ENCODE peak calls at places on chromosomes 11 and 22, in eight cellular contexts. I is amniotic stem cell, Q is tibial nerve, W is H7, N is foreskin fibroblast, E is skeletal muscle cell, H is AG09309, X is left ventricle myocardium inferior. J is an unnamed sample.
A peak's percentile ranks its signal among the peaks of the same experiment; 100 is the strongest.

GRCh38 chr11:84249344-84250135 is 963.4 kb upstream of the CCDC90B start:
- DNase-seq in W (no peak), X (no peak), E (no peak), Q (no peak), N (no peak), H (no peak), I (no peak), J (no peak)

GRCh38 chr11:47354913-47355282 is 2.4 kb upstream of the MYBPC3 start:
- DNase-seq in W (peak; percentile 94), H (no peak), I (no peak), N (no peak), Q (no peak), E (no peak), X (no peak), J (no peak)

GRCh38 chr11:67051494-67051893 is 5.2 kb upstream of the RHOD start:
- DNase-seq in X (no peak), W (no peak), H (no peak), I (no peak), E (no peak), Q (no peak), N (no peak), J (no peak)

GRCh38 chr22:35609261-35609660 is 7.9 kb downstream of the MB start:
- DNase-seq in N (no peak), X (no peak), E (no peak), Q (no peak), H (no peak), W (no peak), I (no peak), J (no peak)

GRCh38 chr22:46004105-46004866 is 27.3 kb upstream of the WNT7B start:
- DNase-seq in N (no peak), E (no peak), W (no peak), H (no peak), I (no peak), Q (no peak), X (peak; percentile 18), J (peak; percentile 3)

GRCh38 chr11:120662071-120662611 is 150.6 kb downstream of the GRIK4 start:
- DNase-seq in I (no peak), Q (no peak), H (no peak), E (no peak), X (no peak), N (no peak), W (peak; percentile 52), J (no peak)

GRCh38 chr11:76232026-76232665 is 25.8 kb upstream of the WNT11 start:
- DNase-seq in Q (no peak), X (no peak), N (no peak), H (no peak), I (no peak), E (no peak), W (no peak), J (no peak)

GRCh38 chr11:128906185-128907065 is 15.3 kb downstream of the KCNJ5 start:
- DNase-seq in X (no peak), N (no peak), Q (no peak), W (no peak), E (no peak), I (no peak), H (no peak), J (no peak)

GRCh38 chr11:102111011-102111786 is 952 bp downstream of the YAP1 start:
- DNase-seq in H (no peak), Q (peak; percentile 40), W (peak; percentile 94), N (peak; percentile 94), X (peak; percentile 73), E (peak; percentile 73), I (peak; percentile 84), J (no peak)

GRCh38 chr11:24734742-24735141 is 237.9 kb downstream of the LUZP2 start:
- DNase-seq in I (no peak), X (no peak), H (no peak), Q (no peak), N (no peak), E (no peak), W (no peak), J (no peak)

GRCh38 chr22:27850000-27850465 is 48.5 kb upstream of the MN1 start:
- DNase-seq in I (no peak), W (no peak), Q (peak; percentile 18), H (no peak), X (peak; percentile 41), N (no peak), E (no peak), J (no peak)

GRCh38 chr11:103735497-103736032 is 300.9 kb upstream of the DDI1 start:
- DNase-seq in W (no peak), H (no peak), I (no peak), X (no peak), E (no peak), N (peak; percentile 13), Q (no peak), J (no peak)

GRCh38 chr11:7524831-7525230 is 11.0 kb downstream of the PPFIBP2 start:
- DNase-seq in X (no peak), H (no peak), Q (no peak), W (no peak), E (no peak), N (no peak), I (no peak), J (no peak)

GRCh38 chr11:61869636-61870428 is 21.5 kb downstream of the FADS3 start:
- DNase-seq in Q (no peak), N (no peak), E (no peak), W (peak; percentile 82), X (no peak), I (no peak), H (no peak), J (no peak)

GRCh38 chr11:12331239-12331874 is 46.0 kb upstream of the PARVA start:
- DNase-seq in I (peak; percentile 72), H (peak; percentile 63), Q (peak; percentile 77), W (peak; percentile 75), N (peak; percentile 93), X (peak; percentile 77), E (peak; percentile 44), J (peak; percentile 88)

GRCh38 chr22:43850529-43850928 is 11.8 kb downstream of the SULT4A1 start:
- DNase-seq in W (no peak), N (no peak), I (no peak), E (no peak), X (no peak), Q (peak; percentile 7), H (no peak), J (no peak)

GRCh38 chr11:130700092-130700491 is 216.2 kb downstream of the SNX19 start:
- DNase-seq in X (no peak), N (no peak), H (no peak), W (no peak), I (no peak), Q (no peak), E (no peak), J (no peak)

GRCh38 chr11:69943066-69943465 is 123.8 kb upstream of the FGF3 start:
- DNase-seq in Q (no peak), X (no peak), N (no peak), H (no peak), W (no peak), E (no peak), I (no peak), J (no peak)

GRCh38 chr11:59187587-59187986 is 15.7 kb downstream of the DTX4 start:
- DNase-seq in X (peak; percentile 79), I (no peak), Q (peak; percentile 49), N (peak; percentile 34), W (no peak), H (no peak), E (no peak), J (no peak)

GRCh38 chr11:118532091-118532490 is 1.1 kb downstream of the TMEM25 start:
- DNase-seq in W (no peak), X (no peak), E (no peak), Q (no peak), I (no peak), H (no peak), N (no peak), J (no peak)

GRCh38 chr11:16786131-16786530 is 47.7 kb downstream of the C11orf58 start:
- DNase-seq in W (no peak), N (no peak), H (no peak), X (no peak), Q (no peak), I (no peak), E (no peak), J (no peak)

J was measured in ascending aorta.